ENCODE peak calls at places on chromosomes 12 and 14, in six cellular contexts. One of them, this sample, is unnamed.

GRCh38 chr12:82473111-82473754 is 114.9 kb downstream of the METTL25 start:
- DNase-seq in pancreas: no peak
- DNase-seq in PC-3: no peak
- DNase-seq in esophagus muscularis mucosa: no peak
- DNase-seq in ovary: no peak
- DNase-seq in mesendoderm: no peak
- DNase-seq in this sample: no peak

GRCh38 chr14:51604078-51604477 is 47.6 kb upstream of the FRMD6 start:
- DNase-seq in pancreas: no peak
- DNase-seq in PC-3: no peak
- DNase-seq in esophagus muscularis mucosa: no peak
- DNase-seq in ovary: no peak
- DNase-seq in mesendoderm: no peak
- DNase-seq in this sample: no peak

GRCh38 chr12:70831538-70831937 is 89.0 kb downstream of the PTPRR start:
- DNase-seq in pancreas: no peak
- DNase-seq in PC-3: peak; percentile 86
- DNase-seq in esophagus muscularis mucosa: no peak
- DNase-seq in ovary: no peak
- DNase-seq in mesendoderm: no peak
- DNase-seq in this sample: no peak

GRCh38 chr14:49893309-49894213 is 679 bp downstream of the ARF6 start:
- DNase-seq in pancreas: peak; percentile 80
- DNase-seq in PC-3: peak; percentile 36
- DNase-seq in esophagus muscularis mucosa: no peak
- DNase-seq in ovary: no peak
- DNase-seq in mesendoderm: peak; percentile 41
- DNase-seq in this sample: peak; percentile 76

GRCh38 chr12:15757553-15758255 is 31.5 kb downstream of the EPS8 start:
- DNase-seq in pancreas: no peak
- DNase-seq in PC-3: peak; percentile 85
- DNase-seq in esophagus muscularis mucosa: no peak
- DNase-seq in ovary: no peak
- DNase-seq in mesendoderm: peak; percentile 90
- DNase-seq in this sample: no peak

GRCh38 chr14:65299837-65300236 is 112.7 kb upstream of the FUT8 start:
- DNase-seq in pancreas: no peak
- DNase-seq in PC-3: no peak
- DNase-seq in esophagus muscularis mucosa: no peak
- DNase-seq in ovary: no peak
- DNase-seq in mesendoderm: peak; percentile 85
- DNase-seq in this sample: no peak

GRCh38 chr12:14283489-14284144 is 81.9 kb upstream of the ATF7IP start:
- DNase-seq in pancreas: no peak
- DNase-seq in PC-3: no peak
- DNase-seq in esophagus muscularis mucosa: no peak
- DNase-seq in ovary: no peak
- DNase-seq in mesendoderm: peak; percentile 48
- DNase-seq in this sample: no peak

GRCh38 chr14:64726585-64726890 is 22.3 kb downstream of the PLEKHG3 start:
- DNase-seq in pancreas: peak; percentile 83
- DNase-seq in PC-3: peak; percentile 96
- DNase-seq in esophagus muscularis mucosa: no peak
- DNase-seq in ovary: no peak
- DNase-seq in mesendoderm: peak; percentile 64
- DNase-seq in this sample: peak; percentile 70

GRCh38 chr14:96104469-96105057 is 65.4 kb downstream of the C14orf132 start:
- DNase-seq in pancreas: peak; percentile 71
- DNase-seq in PC-3: peak; percentile 22
- DNase-seq in esophagus muscularis mucosa: peak; percentile 98
- DNase-seq in ovary: peak; percentile 39
- DNase-seq in mesendoderm: no peak
- DNase-seq in this sample: peak; percentile 89

GRCh38 chr12:65792724-65793123 is 31.6 kb upstream of the HMGA2 start:
- DNase-seq in pancreas: no peak
- DNase-seq in PC-3: no peak
- DNase-seq in esophagus muscularis mucosa: no peak
- DNase-seq in ovary: no peak
- DNase-seq in mesendoderm: no peak
- DNase-seq in this sample: no peak

GRCh38 chr12:92292016-92292415 is 146.4 kb upstream of the BTG1 start:
- DNase-seq in pancreas: no peak
- DNase-seq in PC-3: no peak
- DNase-seq in esophagus muscularis mucosa: no peak
- DNase-seq in ovary: no peak
- DNase-seq in mesendoderm: no peak
- DNase-seq in this sample: no peak

GRCh38 chr12:92288533-92288932 is 142.9 kb upstream of the BTG1 start:
- DNase-seq in pancreas: no peak
- DNase-seq in PC-3: no peak
- DNase-seq in esophagus muscularis mucosa: no peak
- DNase-seq in ovary: no peak
- DNase-seq in mesendoderm: no peak
- DNase-seq in this sample: no peak

GRCh38 chr12:92290881-92291280 is 145.2 kb upstream of the BTG1 start:
- DNase-seq in pancreas: no peak
- DNase-seq in PC-3: no peak
- DNase-seq in esophagus muscularis mucosa: no peak
- DNase-seq in ovary: no peak
- DNase-seq in mesendoderm: no peak
- DNase-seq in this sample: no peak

GRCh38 chr12:92289611-92290010 is 144.0 kb upstream of the BTG1 start:
- DNase-seq in pancreas: no peak
- DNase-seq in PC-3: no peak
- DNase-seq in esophagus muscularis mucosa: no peak
- DNase-seq in ovary: no peak
- DNase-seq in mesendoderm: no peak
- DNase-seq in this sample: no peak

GRCh38 chr12:92290016-92290685 is 144.5 kb upstream of the BTG1 start:
- DNase-seq in pancreas: no peak
- DNase-seq in PC-3: peak; percentile 81
- DNase-seq in esophagus muscularis mucosa: no peak
- DNase-seq in ovary: no peak
- DNase-seq in mesendoderm: no peak
- DNase-seq in this sample: no peak
- H3K27ac ChIP-seq in pancreas: no peak overlapping the region
- H3K27ac ChIP-seq in PC-3: peak overlapping the region; percentile 5
- H3K27ac ChIP-seq in esophagus muscularis mucosa: no peak overlapping the region
- H3K27ac ChIP-seq in ovary: no peak overlapping the region
- H3K27ac ChIP-seq in mesendoderm: no peak overlapping the region
- H3K27ac ChIP-seq in this sample: no peak overlapping the region

GRCh38 chr12:102958830-102959176 is 1.3 kb downstream of the ASCL1 start:
- DNase-seq in pancreas: no peak
- DNase-seq in PC-3: no peak
- DNase-seq in esophagus muscularis mucosa: no peak
- DNase-seq in ovary: no peak
- DNase-seq in mesendoderm: no peak
- DNase-seq in this sample: no peak
- H3K4me3 ChIP-seq in pancreas: no peak overlapping the region
- H3K4me3 ChIP-seq in PC-3: no peak overlapping the region
- H3K4me3 ChIP-seq in esophagus muscularis mucosa: peak overlapping the region; percentile 51
- H3K4me3 ChIP-seq in ovary: no peak overlapping the region
- H3K4me3 ChIP-seq in mesendoderm: no peak overlapping the region
- H3K4me3 ChIP-seq in this sample: peak overlapping the region; percentile 39

GRCh38 chr14:31323419-31323818 is 96.9 kb downstream of the HEATR5A start:
- DNase-seq in pancreas: no peak
- DNase-seq in PC-3: no peak
- DNase-seq in esophagus muscularis mucosa: no peak
- DNase-seq in ovary: no peak
- DNase-seq in mesendoderm: no peak
- DNase-seq in this sample: no peak

GRCh38 chr14:31320922-31321779 is 99.2 kb downstream of the HEATR5A start:
- DNase-seq in pancreas: no peak
- DNase-seq in PC-3: no peak
- DNase-seq in esophagus muscularis mucosa: no peak
- DNase-seq in ovary: peak; percentile 36
- DNase-seq in mesendoderm: no peak
- DNase-seq in this sample: no peak

GRCh38 chr14:31319701-31320100 is 100.6 kb downstream of the HEATR5A start:
- DNase-seq in pancreas: no peak
- DNase-seq in PC-3: no peak
- DNase-seq in esophagus muscularis mucosa: no peak
- DNase-seq in ovary: no peak
- DNase-seq in mesendoderm: no peak
- DNase-seq in this sample: no peak

GRCh38 chr14:31326111-31326510 is 94.2 kb downstream of the HEATR5A start:
- DNase-seq in pancreas: no peak
- DNase-seq in PC-3: peak; percentile 62
- DNase-seq in esophagus muscularis mucosa: no peak
- DNase-seq in ovary: no peak
- DNase-seq in mesendoderm: peak; percentile 4
- DNase-seq in this sample: no peak

GRCh38 chr14:31320216-31320615 is 100.1 kb downstream of the HEATR5A start:
- DNase-seq in pancreas: no peak
- DNase-seq in PC-3: no peak
- DNase-seq in esophagus muscularis mucosa: no peak
- DNase-seq in ovary: no peak
- DNase-seq in mesendoderm: no peak
- DNase-seq in this sample: no peak
- H3K27ac ChIP-seq in pancreas: no peak overlapping the region
- H3K27ac ChIP-seq in PC-3: no peak overlapping the region
- H3K27ac ChIP-seq in esophagus muscularis mucosa: peak overlapping the region; percentile 55
- H3K27ac ChIP-seq in ovary: peak overlapping the region; percentile 49
- H3K27ac ChIP-seq in mesendoderm: no peak overlapping the region
- H3K27ac ChIP-seq in this sample: peak overlapping the region; percentile 51

GRCh38 chr14:104969741-104970230 is 8.4 kb downstream of the AHNAK2 start:
- DNase-seq in pancreas: peak; percentile 58
- DNase-seq in PC-3: no peak
- DNase-seq in esophagus muscularis mucosa: no peak
- DNase-seq in ovary: no peak
- DNase-seq in mesendoderm: no peak
- DNase-seq in this sample: no peak
- H3K4me3 ChIP-seq in pancreas: no peak overlapping the region
- H3K4me3 ChIP-seq in PC-3: peak overlapping the region; percentile 47
- H3K4me3 ChIP-seq in esophagus muscularis mucosa: peak overlapping the region; percentile 54
- H3K4me3 ChIP-seq in ovary: peak overlapping the region; percentile 40
- H3K4me3 ChIP-seq in mesendoderm: no peak overlapping the region
- H3K4me3 ChIP-seq in this sample: peak overlapping the region; percentile 51

GRCh38 chr14:93148979-93149378 is 33.3 kb upstream of the ITPK1 start:
- DNase-seq in pancreas: no peak
- DNase-seq in PC-3: no peak
- DNase-seq in esophagus muscularis mucosa: no peak
- DNase-seq in ovary: no peak
- DNase-seq in mesendoderm: no peak
- DNase-seq in this sample: no peak

GRCh38 chr14:93146119-93146518 is 30.4 kb upstream of the ITPK1 start:
- DNase-seq in pancreas: no peak
- DNase-seq in PC-3: no peak
- DNase-seq in esophagus muscularis mucosa: no peak
- DNase-seq in ovary: no peak
- DNase-seq in mesendoderm: no peak
- DNase-seq in this sample: no peak

GRCh38 chr14:93155667-93156066 is 29.0 kb downstream of the MOAP1 start:
- DNase-seq in pancreas: no peak
- DNase-seq in PC-3: peak; percentile 73
- DNase-seq in esophagus muscularis mucosa: no peak
- DNase-seq in ovary: no peak
- DNase-seq in mesendoderm: no peak
- DNase-seq in this sample: no peak

DNA sequence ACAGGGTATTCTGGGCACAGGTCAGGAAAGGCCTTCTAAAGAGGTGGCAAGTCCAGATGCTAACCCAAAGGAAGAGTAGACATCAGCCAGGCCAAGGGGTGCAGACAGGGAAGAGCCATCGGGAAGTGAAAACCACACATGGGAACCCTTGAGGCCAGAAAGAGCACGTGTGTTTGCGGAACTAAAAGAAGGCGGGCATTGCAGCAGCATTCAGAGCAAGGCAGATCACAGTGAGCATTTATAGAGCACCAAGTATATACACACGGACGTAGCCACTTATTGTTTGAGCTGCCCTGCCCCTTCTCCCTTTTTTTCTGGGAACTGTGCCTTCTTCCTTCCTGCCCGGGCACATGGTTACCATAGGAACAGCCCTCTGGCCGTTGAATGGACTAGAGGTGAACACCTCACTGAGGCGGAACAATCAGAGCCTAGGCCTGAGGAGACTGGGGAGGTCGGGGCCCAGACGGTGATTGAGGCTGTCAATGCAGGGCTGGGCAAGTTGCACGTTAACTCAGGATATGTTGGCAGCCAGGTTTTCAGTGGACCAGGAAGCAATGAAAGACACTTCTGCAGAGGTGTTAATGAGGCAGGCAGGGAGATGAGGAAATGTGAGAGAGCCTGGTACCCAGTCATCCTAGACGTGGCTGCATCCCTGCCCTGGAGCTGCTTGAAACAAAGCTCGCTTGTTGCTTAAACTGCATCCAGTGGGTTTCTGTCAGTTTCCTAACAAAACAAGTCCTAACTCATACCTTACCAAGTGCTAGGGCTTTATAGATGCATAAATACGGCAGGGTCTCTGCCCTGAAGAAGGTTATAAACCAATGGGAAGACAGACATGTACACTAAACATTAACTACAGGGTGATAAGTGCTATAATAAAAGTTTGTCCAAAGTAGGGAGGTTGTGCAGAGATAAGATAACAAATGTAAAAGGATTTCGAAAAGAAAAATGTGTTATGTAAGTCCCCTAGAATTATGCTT is 34.2 kb downstream of the MOAP1 start:
- DNase-seq in pancreas: no peak
- DNase-seq in PC-3: peak; percentile 16
- DNase-seq in esophagus muscularis mucosa: no peak
- DNase-seq in ovary: no peak
- DNase-seq in mesendoderm: no peak
- DNase-seq in this sample: peak; percentile 36
- H3K27ac ChIP-seq in pancreas: peak overlapping the region; percentile 3
- H3K27ac ChIP-seq in PC-3: no peak overlapping the region
- H3K27ac ChIP-seq in esophagus muscularis mucosa: no peak overlapping the region
- H3K27ac ChIP-seq in ovary: peak overlapping the region; percentile 55
- H3K27ac ChIP-seq in mesendoderm: no peak overlapping the region
- H3K27ac ChIP-seq in this sample: no peak overlapping the region

GRCh38 chr14:91232052-91232451 is 12.5 kb downstream of the GPR68 start:
- DNase-seq in pancreas: no peak
- DNase-seq in PC-3: no peak
- DNase-seq in esophagus muscularis mucosa: no peak
- DNase-seq in ovary: no peak
- DNase-seq in mesendoderm: no peak
- DNase-seq in this sample: no peak
- H3K4me3 ChIP-seq in pancreas: no peak overlapping the region
- H3K4me3 ChIP-seq in PC-3: no peak overlapping the region
- H3K4me3 ChIP-seq in esophagus muscularis mucosa: no peak overlapping the region
- H3K4me3 ChIP-seq in ovary: no peak overlapping the region
- H3K4me3 ChIP-seq in mesendoderm: no peak overlapping the region
- H3K4me3 ChIP-seq in this sample: no peak overlapping the region

This sample was measured in tibial artery.